ENCODE peak calls at places on chromosome 10, in eight cellular contexts. One of them, this sample, is unnamed.

GRCh38 chr10:64306888-64307287 is 785.7 kb downstream of the REEP3 start:
- DNase-seq in Panc1: no peak
- DNase-seq in coronary artery: no peak
- DNase-seq in colonic mucosa: no peak
- DNase-seq in heart left ventricle: no peak
- DNase-seq in cardiac muscle cell: no peak
- DNase-seq in astrocyte of the spinal cord: no peak
- DNase-seq in dorsolateral prefrontal cortex: no peak
- DNase-seq in this sample: no peak

GRCh38 chr10:68223535-68224165 is 8.3 kb downstream of the ATOH7 start:
- DNase-seq in astrocyte of the spinal cord: no peak
- DNase-seq in coronary artery: no peak
- DNase-seq in Panc1: no peak
- DNase-seq in heart left ventricle: no peak
- DNase-seq in cardiac muscle cell: no peak
- DNase-seq in colonic mucosa: peak
- DNase-seq in dorsolateral prefrontal cortex: no peak
- DNase-seq in this sample: no peak

GRCh38 chr10:96720422-96721206 is at the start of gene PIK3AP1:
- DNase-seq in cardiac muscle cell: peak
- DNase-seq in heart left ventricle: peak
- DNase-seq in Panc1: no peak
- DNase-seq in dorsolateral prefrontal cortex: no peak
- DNase-seq in coronary artery: peak
- DNase-seq in astrocyte of the spinal cord: no peak
- DNase-seq in colonic mucosa: peak
- DNase-seq in this sample: no peak

GRCh38 chr10:124185074-124185473 is 91.7 kb upstream of the CHST15 start:
- DNase-seq in dorsolateral prefrontal cortex: no peak
- DNase-seq in colonic mucosa: no peak
- DNase-seq in astrocyte of the spinal cord: no peak
- DNase-seq in coronary artery: no peak
- DNase-seq in Panc1: no peak
- DNase-seq in heart left ventricle: no peak
- DNase-seq in cardiac muscle cell: peak
- DNase-seq in this sample: no peak

GRCh38 chr10:63738410-63738809 is 217.2 kb downstream of the REEP3 start:
- DNase-seq in astrocyte of the spinal cord: peak
- DNase-seq in heart left ventricle: no peak
- DNase-seq in colonic mucosa: no peak
- DNase-seq in dorsolateral prefrontal cortex: no peak
- DNase-seq in coronary artery: no peak
- DNase-seq in Panc1: no peak
- DNase-seq in cardiac muscle cell: no peak
- DNase-seq in this sample: peak

GRCh38 chr10:5349362-5349761 is 15.4 kb upstream of the UCN3 start:
- DNase-seq in heart left ventricle: no peak
- DNase-seq in coronary artery: no peak
- DNase-seq in cardiac muscle cell: no peak
- DNase-seq in dorsolateral prefrontal cortex: no peak
- DNase-seq in Panc1: no peak
- DNase-seq in astrocyte of the spinal cord: no peak
- DNase-seq in colonic mucosa: no peak
- DNase-seq in this sample: no peak

GRCh38 chr10:19638173-19638872 is 177.9 kb upstream of the PLXDC2 start:
- DNase-seq in heart left ventricle: peak
- DNase-seq in coronary artery: no peak
- DNase-seq in astrocyte of the spinal cord: peak
- DNase-seq in dorsolateral prefrontal cortex: no peak
- DNase-seq in colonic mucosa: no peak
- DNase-seq in cardiac muscle cell: no peak
- DNase-seq in Panc1: no peak
- DNase-seq in this sample: peak

GRCh38 chr10:12835709-12836108 is 165.8 kb downstream of the CCDC3 start:
- DNase-seq in astrocyte of the spinal cord: peak
- DNase-seq in coronary artery: no peak
- DNase-seq in cardiac muscle cell: no peak
- DNase-seq in colonic mucosa: no peak
- DNase-seq in dorsolateral prefrontal cortex: peak
- DNase-seq in Panc1: no peak
- DNase-seq in heart left ventricle: no peak
- DNase-seq in this sample: no peak

GRCh38 chr10:61890881-61891409 is 10.6 kb upstream of the ARID5B start:
- DNase-seq in coronary artery: no peak
- DNase-seq in cardiac muscle cell: no peak
- DNase-seq in heart left ventricle: no peak
- DNase-seq in astrocyte of the spinal cord: no peak
- DNase-seq in colonic mucosa: no peak
- DNase-seq in Panc1: no peak
- DNase-seq in dorsolateral prefrontal cortex: no peak
- DNase-seq in this sample: no peak

GRCh38 chr10:178723-179122 is 43.5 kb downstream of the ZMYND11 start:
- DNase-seq in cardiac muscle cell: no peak
- DNase-seq in astrocyte of the spinal cord: peak
- DNase-seq in heart left ventricle: no peak
- DNase-seq in colonic mucosa: no peak
- DNase-seq in Panc1: no peak
- DNase-seq in coronary artery: no peak
- DNase-seq in dorsolateral prefrontal cortex: no peak
- DNase-seq in this sample: no peak

GRCh38 chr10:64505496-64505895 is 984.3 kb downstream of the REEP3 start:
- DNase-seq in Panc1: no peak
- DNase-seq in coronary artery: no peak
- DNase-seq in cardiac muscle cell: no peak
- DNase-seq in colonic mucosa: no peak
- DNase-seq in dorsolateral prefrontal cortex: no peak
- DNase-seq in astrocyte of the spinal cord: no peak
- DNase-seq in heart left ventricle: no peak
- DNase-seq in this sample: no peak

GRCh38 chr10:60105195-60105812 is 198.9 kb upstream of the CCDC6 start:
- DNase-seq in astrocyte of the spinal cord: no peak
- DNase-seq in Panc1: no peak
- DNase-seq in colonic mucosa: no peak
- DNase-seq in coronary artery: no peak
- DNase-seq in dorsolateral prefrontal cortex: no peak
- DNase-seq in cardiac muscle cell: no peak
- DNase-seq in heart left ventricle: no peak
- DNase-seq in this sample: no peak

GRCh38 chr10:86188796-86189558 is 177.6 kb downstream of the GRID1 start:
- DNase-seq in cardiac muscle cell: no peak
- DNase-seq in coronary artery: no peak
- DNase-seq in heart left ventricle: no peak
- DNase-seq in colonic mucosa: no peak
- DNase-seq in Panc1: no peak
- DNase-seq in astrocyte of the spinal cord: no peak
- DNase-seq in dorsolateral prefrontal cortex: peak
- DNase-seq in this sample: no peak

GRCh38 chr10:132676193-132676891 is 109.6 kb downstream of the NKX6-2 start:
- DNase-seq in colonic mucosa: no peak
- DNase-seq in Panc1: no peak
- DNase-seq in heart left ventricle: peak
- DNase-seq in astrocyte of the spinal cord: no peak
- DNase-seq in coronary artery: peak
- DNase-seq in cardiac muscle cell: no peak
- DNase-seq in dorsolateral prefrontal cortex: peak
- DNase-seq in this sample: no peak

GRCh38 chr10:77082601-77083252 is 554.9 kb downstream of the KCNMA1 start:
- DNase-seq in astrocyte of the spinal cord: no peak
- DNase-seq in colonic mucosa: no peak
- DNase-seq in Panc1: no peak
- DNase-seq in coronary artery: no peak
- DNase-seq in dorsolateral prefrontal cortex: no peak
- DNase-seq in cardiac muscle cell: no peak
- DNase-seq in heart left ventricle: no peak
- DNase-seq in this sample: no peak

GRCh38 chr10:101287922-101288638 is 58.8 kb upstream of the LBX1 start:
- DNase-seq in cardiac muscle cell: peak
- DNase-seq in heart left ventricle: no peak
- DNase-seq in dorsolateral prefrontal cortex: no peak
- DNase-seq in colonic mucosa: no peak
- DNase-seq in Panc1: no peak
- DNase-seq in astrocyte of the spinal cord: no peak
- DNase-seq in coronary artery: no peak
- DNase-seq in this sample: no peak

GRCh38 chr10:44752451-44753441 is 158.4 kb upstream of the TMEM72 start:
- DNase-seq in Panc1: peak
- DNase-seq in coronary artery: no peak
- DNase-seq in cardiac muscle cell: no peak
- DNase-seq in astrocyte of the spinal cord: peak
- DNase-seq in colonic mucosa: no peak
- DNase-seq in dorsolateral prefrontal cortex: no peak
- DNase-seq in heart left ventricle: no peak
- DNase-seq in this sample: peak

GRCh38 chr10:8044908-8045727 is 9.4 kb upstream of the GATA3 start:
- DNase-seq in astrocyte of the spinal cord: no peak
- DNase-seq in dorsolateral prefrontal cortex: no peak
- DNase-seq in cardiac muscle cell: no peak
- DNase-seq in colonic mucosa: no peak
- DNase-seq in heart left ventricle: no peak
- DNase-seq in coronary artery: no peak
- DNase-seq in Panc1: no peak
- DNase-seq in this sample: no peak

GRCh38 chr10:47301833-47302232 is 1.8 kb downstream of the GDF10 start:
- DNase-seq in colonic mucosa: no peak
- DNase-seq in dorsolateral prefrontal cortex: no peak
- DNase-seq in coronary artery: no peak
- DNase-seq in Panc1: no peak
- DNase-seq in heart left ventricle: no peak
- DNase-seq in cardiac muscle cell: no peak
- DNase-seq in astrocyte of the spinal cord: no peak
- DNase-seq in this sample: no peak

GRCh38 chr10:42952931-42953683 is 123.8 kb upstream of the RET start:
- DNase-seq in heart left ventricle: no peak
- DNase-seq in colonic mucosa: peak
- DNase-seq in coronary artery: peak
- DNase-seq in astrocyte of the spinal cord: no peak
- DNase-seq in cardiac muscle cell: no peak
- DNase-seq in dorsolateral prefrontal cortex: peak
- DNase-seq in Panc1: no peak
- DNase-seq in this sample: no peak

GRCh38 chr10:42952358-42952757 is 124.5 kb upstream of the RET start:
- DNase-seq in astrocyte of the spinal cord: no peak
- DNase-seq in colonic mucosa: peak
- DNase-seq in dorsolateral prefrontal cortex: peak
- DNase-seq in coronary artery: peak
- DNase-seq in cardiac muscle cell: peak
- DNase-seq in heart left ventricle: peak
- DNase-seq in Panc1: no peak
- DNase-seq in this sample: no peak

GRCh38 chr10:42951486-42952251 is 125.2 kb upstream of the RET start:
- DNase-seq in colonic mucosa: peak
- DNase-seq in Panc1: no peak
- DNase-seq in heart left ventricle: peak
- DNase-seq in coronary artery: peak
- DNase-seq in cardiac muscle cell: peak
- DNase-seq in astrocyte of the spinal cord: no peak
- DNase-seq in dorsolateral prefrontal cortex: peak
- DNase-seq in this sample: no peak

GRCh38 chr10:42949287-42949686 is 127.6 kb upstream of the RET start:
- DNase-seq in astrocyte of the spinal cord: no peak
- DNase-seq in dorsolateral prefrontal cortex: peak
- DNase-seq in coronary artery: no peak
- DNase-seq in Panc1: no peak
- DNase-seq in heart left ventricle: no peak
- DNase-seq in colonic mucosa: no peak
- DNase-seq in cardiac muscle cell: no peak
- DNase-seq in this sample: no peak

GRCh38 chr10:42950606-42951485 is 126.0 kb upstream of the RET start:
- DNase-seq in astrocyte of the spinal cord: no peak
- DNase-seq in heart left ventricle: no peak
- DNase-seq in coronary artery: peak
- DNase-seq in cardiac muscle cell: no peak
- DNase-seq in dorsolateral prefrontal cortex: peak
- DNase-seq in Panc1: no peak
- DNase-seq in colonic mucosa: peak
- DNase-seq in this sample: no peak
- H3K4me3 ChIP-seq in astrocyte of the spinal cord: no peak
- H3K4me3 ChIP-seq in heart left ventricle: no peak
- H3K4me3 ChIP-seq in coronary artery: no peak
- H3K4me3 ChIP-seq in cardiac muscle cell: no peak
- H3K4me3 ChIP-seq in dorsolateral prefrontal cortex: no peak
- H3K4me3 ChIP-seq in Panc1: no peak
- H3K4me3 ChIP-seq in colonic mucosa: no peak
- H3K4me3 ChIP-seq in this sample: no peak

DNA sequence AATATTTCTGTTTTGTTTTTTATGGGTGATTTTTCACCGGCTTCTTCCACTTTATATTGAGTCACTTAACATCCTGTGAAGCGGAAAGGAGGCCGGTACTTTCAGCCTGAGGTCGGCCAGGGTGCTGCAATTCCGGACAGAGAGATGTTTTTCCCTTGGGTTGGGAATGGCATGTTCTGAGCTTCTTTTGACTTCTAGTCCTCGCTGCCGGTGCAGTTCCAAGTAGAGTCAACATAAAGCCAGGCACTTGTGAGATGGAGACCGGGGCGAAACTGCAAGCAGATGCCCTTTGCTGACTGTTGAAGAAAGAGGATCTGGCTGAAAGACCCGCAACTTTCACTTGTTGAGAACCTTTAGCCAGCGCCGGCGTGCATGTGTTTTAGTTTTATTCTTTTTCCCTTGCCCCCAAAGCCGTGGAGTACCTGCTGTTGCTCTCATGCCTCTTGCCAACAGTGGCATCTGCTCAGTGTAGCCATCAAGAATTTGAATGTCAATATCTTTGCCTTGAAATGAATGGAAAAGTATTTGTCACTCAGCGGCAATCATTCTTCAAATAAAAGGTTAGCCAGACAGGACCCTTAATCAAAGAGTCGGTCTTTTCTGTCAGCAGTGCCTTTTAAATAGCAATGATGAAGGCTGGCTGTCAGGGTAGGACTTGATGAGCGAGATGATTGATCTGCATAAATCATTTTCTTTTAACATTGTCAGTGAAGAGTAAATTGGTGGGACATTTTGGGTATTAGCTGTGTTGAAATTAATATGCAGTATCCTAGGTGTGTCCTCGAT is 351.2 kb downstream of the LRMDA start:
- DNase-seq in colonic mucosa: no peak
- DNase-seq in Panc1: no peak
- DNase-seq in astrocyte of the spinal cord: no peak
- DNase-seq in dorsolateral prefrontal cortex: no peak
- DNase-seq in heart left ventricle: no peak
- DNase-seq in coronary artery: no peak
- DNase-seq in cardiac muscle cell: no peak
- DNase-seq in this sample: no peak
- H3K4me3 ChIP-seq in colonic mucosa: no peak
- H3K4me3 ChIP-seq in Panc1: no peak
- H3K4me3 ChIP-seq in astrocyte of the spinal cord: no peak
- H3K4me3 ChIP-seq in dorsolateral prefrontal cortex: no peak
- H3K4me3 ChIP-seq in heart left ventricle: no peak
- H3K4me3 ChIP-seq in coronary artery: no peak
- H3K4me3 ChIP-seq in cardiac muscle cell: no peak
- H3K4me3 ChIP-seq in this sample: no peak

GRCh38 chr10:89256338-89256737 is 4.8 kb upstream of the LIPA start:
- DNase-seq in Panc1: no peak
- DNase-seq in astrocyte of the spinal cord: no peak
- DNase-seq in coronary artery: no peak
- DNase-seq in colonic mucosa: no peak
- DNase-seq in dorsolateral prefrontal cortex: no peak
- DNase-seq in cardiac muscle cell: no peak
- DNase-seq in heart left ventricle: no peak
- DNase-seq in this sample: no peak
- H3K4me3 ChIP-seq in Panc1: no peak
- H3K4me3 ChIP-seq in astrocyte of the spinal cord: no peak
- H3K4me3 ChIP-seq in coronary artery: no peak
- H3K4me3 ChIP-seq in colonic mucosa: no peak
- H3K4me3 ChIP-seq in dorsolateral prefrontal cortex: no peak
- H3K4me3 ChIP-seq in cardiac muscle cell: no peak
- H3K4me3 ChIP-seq in heart left ventricle: no peak
- H3K4me3 ChIP-seq in this sample: no peak

GRCh38 chr10:99234739-99235468 is 748 bp downstream of the HPSE2 start:
- DNase-seq in colonic mucosa: no peak
- DNase-seq in astrocyte of the spinal cord: peak
- DNase-seq in cardiac muscle cell: no peak
- DNase-seq in Panc1: no peak
- DNase-seq in heart left ventricle: no peak
- DNase-seq in coronary artery: no peak
- DNase-seq in dorsolateral prefrontal cortex: no peak
- DNase-seq in this sample: no peak
- H3K4me3 ChIP-seq in colonic mucosa: peak
- H3K4me3 ChIP-seq in astrocyte of the spinal cord: no peak
- H3K4me3 ChIP-seq in cardiac muscle cell: peak
- H3K4me3 ChIP-seq in Panc1: no peak
- H3K4me3 ChIP-seq in heart left ventricle: peak
- H3K4me3 ChIP-seq in coronary artery: peak
- H3K4me3 ChIP-seq in dorsolateral prefrontal cortex: peak
- H3K4me3 ChIP-seq in this sample: no peak